ENCODE peak calls at places on chromosomes 13 and 19, in five cellular contexts. U is spleen; W is stimulated activated CD8-positive, alpha-beta memory T cell treated with anti-CD3 and anti-CD28 coated beads, Interleukin-7, amount 100 ng/mL, for 48 hours; Z is coronary artery; K is fibroblast of the aortic adventitia. G is an unnamed sample.
A peak's percentile ranks its signal among the peaks of the same experiment; 100 is the strongest.

GRCh38 chr19:48770223-48770622 is 14.9 kb downstream of the FGF21 start:
- DNase-seq in U (no peak), W (no peak), Z (no peak), K (peak; percentile 71), G (no peak)

GRCh38 chr13:39897636-39898035 is 242.2 kb downstream of the COG6 start:
- DNase-seq in U (no peak), W (no peak), Z (no peak), K (no peak), G (no peak)

GRCh38 chr13:37715606-37716015 is 117.0 kb upstream of the POSTN start:
- DNase-seq in U (no peak), W (no peak), Z (peak; percentile 74), K (peak; percentile 92), G (no peak)

GRCh38 chr19:2561895-2562294 is 86.0 kb downstream of the GADD45B start:
- DNase-seq in U (peak; percentile 88), W (peak; percentile 68), Z (no peak), K (no peak), G (no peak)

GRCh38 chr19:49085868-49086232 is 599 bp downstream of the SNRNP70 start:
- DNase-seq in U (no peak), W (no peak), Z (no peak), K (no peak), G (no peak)

GRCh38 chr13:26968431-26969335 is 202.9 kb downstream of the USP12 start:
- DNase-seq in U (peak; percentile 45), W (no peak), Z (no peak), K (peak; percentile 28), G (no peak)

GRCh38 chr13:102907886-102908515 is 62.2 kb downstream of the ERCC5 start:
- DNase-seq in U (no peak), W (no peak), Z (no peak), K (no peak), G (no peak)

GRCh38 chr13:41250993-41251392 is 12.4 kb downstream of the MTRF1 start:
- DNase-seq in U (no peak), W (no peak), Z (no peak), K (no peak), G (no peak)

GRCh38 chr13:113499936-113500335 is 9.4 kb upstream of the DCUN1D2 start:
- DNase-seq in U (no peak), W (no peak), Z (no peak), K (peak; percentile 47), G (no peak)

GRCh38 chr13:76210262-76210661 is 574.1 kb downstream of the LMO7 start:
- DNase-seq in U (no peak), W (no peak), Z (no peak), K (no peak), G (no peak)

GRCh38 chr19:15300533-15301194 is 31.7 kb downstream of the BRD4 start:
- DNase-seq in U (no peak), W (no peak), Z (no peak), K (peak; percentile 86), G (no peak)

GRCh38 chr19:36032251-36033104 is at the start of gene CLIP3:
- DNase-seq in U (no peak), W (peak; percentile 19), Z (no peak), K (peak; percentile 68), G (peak; percentile 93)

GRCh38 chr19:6061420-6062130 is 48.7 kb downstream of the RFX2 start:
- DNase-seq in U (no peak), W (no peak), Z (peak; percentile 83), K (no peak), G (peak; percentile 63)

GRCh38 chr13:85798999-85799646 is at the start of gene SLITRK6:
- DNase-seq in U (no peak), W (no peak), Z (no peak), K (peak; percentile 8), G (no peak)

GRCh38 chr13:113364933-113365371 is 1.0 kb upstream of the GRTP1 start:
- DNase-seq in U (no peak), W (no peak), Z (no peak), K (no peak), G (peak; percentile 83)

GRCh38 chr13:65966991-65967451 is 1263.1 kb downstream of the PCDH9 start:
- DNase-seq in U (no peak), W (no peak), Z (no peak), K (peak; percentile 74), G (no peak)